ENCODE peak calls at places on chromosomes 12 and 14, in eight cellular contexts. V is stimulated activated CD4-positive, alpha-beta T cell treated with anti-CD3 and anti-CD28 coated beads, Interleukin-4, amount 100 ng/mL, for 4 hours; Y is NCI-H1105 treated with DMSO at 0.1 percent for 48 hours; N is iris pigment epithelial cell; X is lower leg skin; M is activated effector memory CD4-positive, alpha-beta T cell treated with Interleukin-2 at 50 U/mL for 16 hours; O is Kasumi-1; T is GM10248. K is an unnamed sample.

GRCh38 chr14:88005050-88005481 is at the start of gene GPR65:
- DNase-seq in V (peak), Y (no peak), N (peak), X (no peak), M (no peak), O (peak), T (peak), K (no peak)

GRCh38 chr12:95641299-95641947 is 90.1 kb upstream of the USP44 start:
- DNase-seq in V (no peak), Y (no peak), N (no peak), X (no peak), M (no peak), O (no peak), T (no peak), K (peak)

GRCh38 chr14:57068511-57068910 is 200.2 kb downstream of the EXOC5 start:
- DNase-seq in V (no peak), Y (no peak), N (no peak), X (no peak), M (no peak), O (no peak), T (no peak), K (no peak)

GRCh38 chr14:36408388-36408787 is 88.0 kb upstream of the MBIP start:
- DNase-seq in V (no peak), Y (no peak), N (no peak), X (no peak), M (no peak), O (peak), T (no peak), K (no peak)

GRCh38 chr12:6336079-6336858 is 5.6 kb downstream of the TNFRSF1A start:
- DNase-seq in V (peak), Y (peak), N (peak), X (peak), M (peak), O (peak), T (peak), K (peak)

GRCh38 chr14:80518173-80518572 is 306.9 kb upstream of the DIO2 start:
- DNase-seq in V (no peak), Y (no peak), N (no peak), X (no peak), M (no peak), O (no peak), T (no peak), K (no peak)

GRCh38 chr14:49050836-49051235 is 535.3 kb downstream of the RPS29 start:
- DNase-seq in V (no peak), Y (no peak), N (no peak), X (no peak), M (no peak), O (no peak), T (no peak), K (peak)

GRCh38 chr12:104748790-104749189 is 209.3 kb downstream of the SLC41A2 start:
- DNase-seq in V (no peak), Y (no peak), N (peak), X (no peak), M (no peak), O (no peak), T (no peak), K (no peak)

GRCh38 chr14:105430535-105430934 is 10.9 kb downstream of the MTA1 start:
- DNase-seq in V (no peak), Y (no peak), N (peak), X (no peak), M (no peak), O (no peak), T (no peak), K (no peak)

GRCh38 chr14:30921305-30921704 is 46.9 kb downstream of the COCH start:
- DNase-seq in V (no peak), Y (no peak), N (peak), X (no peak), M (no peak), O (no peak), T (no peak), K (no peak)

GRCh38 chr12:1639538-1639937 is 10.5 kb downstream of the WNT5B start:
- DNase-seq in V (no peak), Y (no peak), N (no peak), X (no peak), M (no peak), O (no peak), T (no peak), K (no peak)

GRCh38 chr12:92827836-92828431 is 101.2 kb downstream of the EEA1 start:
- DNase-seq in V (peak), Y (peak), N (peak), X (no peak), M (no peak), O (peak), T (peak), K (peak)

GRCh38 chr14:70955543-70956480 is 48.6 kb downstream of the PCNX1 start:
- DNase-seq in V (peak), Y (peak), N (peak), X (no peak), M (peak), O (peak), T (peak), K (peak)

K was measured in SJCRH30.